ENCODE peak calls at places on chromosome 9, in nine cellular contexts. C is GM20000, J is neural crest cell, Y is epithelial cell of esophagus, S is brain microvascular endothelial cell, T is cardiac fibroblast, V is A549, O is AG09309, G is adrenal gland. H is an unnamed sample.
A peak's percentile ranks its signal among the peaks of the same experiment; 100 is the strongest.

GRCh38 chr9:8845808-8846207 is 1046.2 kb upstream of the DMAC1 start:
- DNase-seq in C (no peak), J (no peak), Y (no peak), S (no peak), T (no peak), V (no peak), O (no peak), G (no peak), H (no peak)

GRCh38 chr9:19782005-19782404 is 6.8 kb downstream of the SLC24A2 start:
- DNase-seq in C (no peak), J (no peak), Y (peak; percentile 44), S (peak; percentile 6), T (peak; percentile 21), V (peak; percentile 2), O (no peak), G (no peak), H (no peak)

GRCh38 chr9:78620764-78621163 is 323.8 kb downstream of the PSAT1 start:
- DNase-seq in C (no peak), J (no peak), Y (peak; percentile 71), S (peak; percentile 71), T (peak; percentile 11), V (peak; percentile 7), O (peak; percentile 70), G (no peak), H (no peak)

GRCh38 chr9:14868772-14869583 is 41.2 kb downstream of the FREM1 start:
- DNase-seq in C (no peak), J (peak; percentile 63), Y (no peak), S (no peak), T (no peak), V (no peak), O (no peak), G (no peak), H (no peak)

GRCh38 chr9:124280176-124280691 is 22.5 kb downstream of the NEK6 start:
- DNase-seq in C (no peak), J (no peak), Y (peak; percentile 57), S (peak; percentile 89), T (peak; percentile 99), V (no peak), O (no peak), G (no peak), H (no peak)

GRCh38 chr9:84254972-84255371 is 85.6 kb downstream of the SLC28A3 start:
- DNase-seq in C (no peak), J (no peak), Y (peak; percentile 80), S (no peak), T (no peak), V (no peak), O (no peak), G (peak; percentile 75), H (no peak)

GRCh38 chr9:113677057-113677456 is 199.1 kb upstream of the ZNF618 start:
- DNase-seq in C (no peak), J (no peak), Y (peak; percentile 31), S (no peak), T (peak; percentile 38), V (no peak), O (no peak), G (peak; percentile 78), H (no peak)

GRCh38 chr9:34123682-34124081 is 2.8 kb downstream of the DCAF12 start:
- DNase-seq in C (peak; percentile 53), J (no peak), Y (no peak), S (no peak), T (no peak), V (no peak), O (no peak), G (peak; percentile 69), H (peak; percentile 86)

GRCh38 chr9:105661011-105661410 is 1.2 kb upstream of the TAL2 start:
- DNase-seq in C (no peak), J (no peak), Y (no peak), S (no peak), T (no peak), V (no peak), O (no peak), G (no peak), H (no peak)

GRCh38 chr9:109771084-109771483 is 8.9 kb upstream of the PALM2AKAP2 start:
- DNase-seq in C (no peak), J (no peak), Y (peak; percentile 56), S (no peak), T (peak; percentile 73), V (no peak), O (no peak), G (no peak), H (no peak)

GRCh38 chr9:126722922-126723806 is 81.7 kb upstream of the ZBTB43 start:
- DNase-seq in C (peak; percentile 85), J (no peak), Y (peak; percentile 36), S (no peak), T (peak; percentile 27), V (no peak), O (no peak), G (peak; percentile 66), H (no peak)

GRCh38 chr9:110975969-110976368 is 62.3 kb downstream of the LPAR1 start:
- DNase-seq in C (no peak), J (no peak), Y (peak; percentile 40), S (no peak), T (peak; percentile 42), V (no peak), O (no peak), G (no peak), H (no peak)

GRCh38 chr9:119412399-119412798 is 43.2 kb upstream of the BRINP1 start:
- DNase-seq in C (no peak), J (no peak), Y (no peak), S (no peak), T (no peak), V (no peak), O (no peak), G (no peak), H (no peak)

GRCh38 chr9:70609542-70610286 is 195.3 kb upstream of the KLF9 start:
- DNase-seq in C (no peak), J (no peak), Y (peak; percentile 85), S (peak; percentile 94), T (peak; percentile 91), V (no peak), O (peak; percentile 87), G (peak; percentile 84), H (no peak)

GRCh38 chr9:122334916-122335315 is 35.9 kb upstream of the PTGS1 start:
- DNase-seq in C (no peak), J (no peak), Y (no peak), S (no peak), T (no peak), V (no peak), O (no peak), G (no peak), H (no peak)

GRCh38 chr9:122779181-122779580 is 9.6 kb upstream of the OR5C1 start:
- DNase-seq in C (no peak), J (no peak), Y (no peak), S (no peak), T (no peak), V (no peak), O (no peak), G (no peak), H (no peak)

GRCh38 chr9:117121331-117121730 is 293.5 kb downstream of the ASTN2 start:
- DNase-seq in C (no peak), J (no peak), Y (no peak), S (no peak), T (peak; percentile 18), V (no peak), O (no peak), G (no peak), H (no peak)

GRCh38 chr9:132878695-132879064 is at the start of gene SPACA9:
- DNase-seq in C (peak; percentile 64), J (peak; percentile 31), Y (peak; percentile 49), S (peak; percentile 47), T (peak; percentile 73), V (peak; percentile 63), O (no peak), G (peak; percentile 82), H (no peak)

GRCh38 chr9:89588271-89588879 is 16.4 kb upstream of the GADD45G start:
- DNase-seq in C (no peak), J (no peak), Y (no peak), S (no peak), T (no peak), V (no peak), O (no peak), G (peak; percentile 36), H (no peak)

GRCh38 chr9:36337865-36338264 is 62.2 kb downstream of the RNF38 start:
- DNase-seq in C (no peak), J (no peak), Y (no peak), S (no peak), T (peak; percentile 77), V (no peak), O (no peak), G (no peak), H (no peak)

GRCh38 chr9:135819905-135820304 is 87.4 kb downstream of the CAMSAP1 start:
- DNase-seq in C (no peak), J (no peak), Y (no peak), S (no peak), T (no peak), V (no peak), O (no peak), G (peak; percentile 45), H (no peak)
- TF ChIP-seq CTCF in C (no peak), J (peak; percentile 20), Y (no peak), S (peak; percentile 6), T (peak; percentile 3), V (no peak), O (no peak), G (no peak), H (no peak)

DNA sequence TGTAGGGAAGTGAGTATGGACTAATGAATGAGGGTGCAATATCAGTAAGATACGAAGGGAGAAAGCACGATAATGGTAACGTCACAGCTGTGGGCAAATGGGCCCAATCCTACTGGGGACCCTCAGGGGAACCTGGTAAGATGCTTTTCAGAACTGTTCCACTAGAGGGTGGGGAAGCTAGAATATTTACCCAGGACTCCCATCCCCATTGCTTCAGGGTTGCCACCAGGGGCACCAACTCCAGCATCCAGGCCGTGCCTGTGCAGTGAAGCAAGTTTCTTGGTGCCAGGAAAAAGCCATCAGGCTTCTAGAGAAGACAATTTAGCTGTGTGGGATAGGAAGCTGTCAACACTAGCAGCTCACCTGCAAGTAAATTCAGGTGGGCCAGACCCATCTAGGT is 409.3 kb downstream of the AGTPBP1 start:
- DNase-seq in C (no peak), J (no peak), Y (no peak), S (no peak), T (no peak), V (peak; percentile 29), O (no peak), G (no peak), H (no peak)
- TF ChIP-seq CTCF in C (no peak), J (peak; percentile 41), Y (no peak), S (peak; percentile 36), T (no peak), V (no peak), O (peak; percentile 51), G (no peak), H (no peak)

GRCh38 chr9:37592108-37592951 is at the start of gene TOMM5:
- DNase-seq in C (peak; percentile 82), J (peak; percentile 82), Y (peak; percentile 97), S (peak; percentile 95), T (peak; percentile 94), V (peak; percentile 96), O (peak; percentile 68), G (peak; percentile 97), H (peak; percentile 93)
- TF ChIP-seq CTCF in C (no peak), J (peak; percentile 2), Y (no peak), S (no peak), T (no peak), V (no peak), O (no peak), G (no peak), H (no peak)

DNA sequence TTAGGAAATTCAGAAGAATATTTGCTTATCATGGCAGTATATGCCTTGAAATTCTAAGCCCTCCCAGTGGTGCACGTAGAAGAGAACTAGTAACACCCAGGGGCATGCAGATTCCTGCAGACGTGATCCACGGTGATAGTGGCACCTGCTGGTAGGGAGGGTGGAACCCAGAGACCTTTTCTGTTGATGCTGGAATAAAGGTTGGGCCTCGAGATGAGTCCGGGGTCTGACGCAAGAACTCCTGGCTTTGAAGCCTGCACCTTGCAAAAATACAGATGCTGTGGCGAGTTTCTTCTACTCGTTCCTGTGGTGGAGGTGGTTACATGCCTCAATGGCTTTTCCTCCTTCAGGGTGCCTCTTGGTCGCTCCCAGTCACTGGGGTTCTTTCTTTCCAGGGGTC is 39.5 kb upstream of the PHF2 start:
- DNase-seq in C (no peak), J (no peak), Y (no peak), S (no peak), T (no peak), V (peak; percentile 13), O (no peak), G (no peak), H (no peak)
- TF ChIP-seq CTCF in C (no peak), J (no peak), Y (no peak), S (no peak), T (no peak), V (no peak), O (no peak), G (no peak), H (no peak)

H was measured in CD14-positive monocyte.